ENCODE peak calls at places on chromosome 2, in six cellular contexts. Z is stimulated activated CD4-positive, alpha-beta T cell treated with anti-CD3 and anti-CD28 coated beads, TNF-alpha, amount 100 ng/mL, for 1 hour; Q is aorta; N is A549; U is neural progenitor cell; R is H54. C is an unnamed sample.

GRCh38 chr2:96899084-96899735 is 29.3 kb upstream of the SEMA4C start:
- DNase-seq in Q (peak; percentile 73), Z (no peak), R (peak; percentile 78), N (no peak), U (no peak), C (no peak)

GRCh38 chr2:25981596-25982272 is 563 bp downstream of the KIF3C start:
- DNase-seq in Z (no peak), R (no peak), U (peak; percentile 81), N (no peak), Q (no peak), C (no peak)

GRCh38 chr2:29106241-29106640 is 9.0 kb upstream of the CLIP4 start:
- DNase-seq in U (no peak), Z (no peak), N (no peak), R (no peak), Q (no peak), C (no peak)

GRCh38 chr2:60549250-60550150 is 4.0 kb downstream of the BCL11A start:
- DNase-seq in R (no peak), N (no peak), U (peak; percentile 76), Z (no peak), Q (no peak), C (no peak)

GRCh38 chr2:230985519-230986231 is 10.2 kb upstream of the SPATA3 start:
- DNase-seq in R (no peak), Z (no peak), U (no peak), Q (no peak), N (no peak), C (no peak)

GRCh38 chr2:157438907-157439791 is 4.7 kb downstream of the CYTIP start:
- DNase-seq in U (no peak), Z (no peak), N (no peak), Q (no peak), R (no peak), C (no peak)

GRCh38 chr2:230602562-230603230 is 109.9 kb upstream of the CAB39 start:
- DNase-seq in Q (no peak), Z (peak; percentile 18), R (no peak), U (no peak), N (no peak), C (no peak)

GRCh38 chr2:7753777-7754176 is 836.6 kb downstream of the RNF144A start:
- DNase-seq in Q (no peak), Z (no peak), U (no peak), R (no peak), N (no peak), C (no peak)

GRCh38 chr2:102063948-102064678 is 72.4 kb downstream of the IL1R2 start:
- DNase-seq in R (peak; percentile 80), Q (peak; percentile 95), U (peak; percentile 66), Z (peak; percentile 18), N (peak; percentile 92), C (peak; percentile 24)

GRCh38 chr2:70132244-70133126 is 45.2 kb downstream of the PCBP1 start:
- DNase-seq in Z (no peak), Q (no peak), U (no peak), R (no peak), N (peak; percentile 68), C (no peak)

GRCh38 chr2:149125031-149125725 is 86.7 kb downstream of the LYPD6B start:
- DNase-seq in Q (no peak), N (no peak), Z (no peak), R (no peak), U (peak; percentile 73), C (no peak)

GRCh38 chr2:231935207-231935524 is 9.0 kb upstream of the NPPC start:
- DNase-seq in Z (no peak), N (no peak), R (no peak), U (no peak), Q (no peak), C (no peak)

GRCh38 chr2:149387411-149387810 is 57.0 kb downstream of the LYPD6 start:
- DNase-seq in N (no peak), R (no peak), U (no peak), Q (no peak), Z (no peak), C (no peak)

GRCh38 chr2:233838726-233839446 is 15.4 kb downstream of the HJURP start:
- DNase-seq in R (no peak), U (no peak), N (no peak), Q (no peak), Z (no peak), C (no peak)

GRCh38 chr2:236136483-236136882 is 31.7 kb downstream of the GBX2 start:
- DNase-seq in R (no peak), Z (no peak), Q (no peak), N (no peak), U (no peak), C (no peak)

GRCh38 chr2:110812726-110813645 is 80.6 kb downstream of the ACOXL start:
- DNase-seq in N (no peak), U (no peak), Q (no peak), Z (no peak), R (no peak), C (no peak)

GRCh38 chr2:38462121-38462634 is 85.1 kb upstream of the ATL2 start:
- DNase-seq in Z (no peak), N (peak; percentile 63), Q (peak; percentile 56), R (peak; percentile 80), U (no peak), C (peak; percentile 48)

GRCh38 chr2:120596191-120596781 is 139.4 kb upstream of the GLI2 start:
- DNase-seq in Z (no peak), N (no peak), Q (peak; percentile 55), R (no peak), U (no peak), C (no peak)

GRCh38 chr2:240997856-240998705 is at the start of gene SNED1:
- DNase-seq in Z (no peak), U (peak; percentile 95), N (peak; percentile 79), Q (peak; percentile 95), R (peak; percentile 80), C (peak; percentile 20)

GRCh38 chr2:80476535-80477117 is 172.1 kb upstream of the LRRTM1 start:
- DNase-seq in R (no peak), Z (no peak), N (no peak), U (no peak), Q (no peak), C (no peak)

GRCh38 chr2:239040152-239040761 is 192.4 kb downstream of the TWIST2 start:
- DNase-seq in Q (no peak), N (no peak), R (no peak), Z (no peak), U (no peak), C (no peak)

GRCh38 chr2:46874236-46874929 is 41.2 kb downstream of the MCFD2 start:
- DNase-seq in N (no peak), Q (no peak), Z (no peak), R (no peak), U (no peak), C (no peak)

GRCh38 chr2:181678033-181678586 is 2.2 kb downstream of the NEUROD1 start:
- DNase-seq in U (peak; percentile 96), N (peak; percentile 69), Z (peak; percentile 22), Q (peak; percentile 77), R (no peak), C (no peak)

GRCh38 chr2:41994177-41994576 is 53.6 kb upstream of the PKDCC start:
- DNase-seq in Z (no peak), Q (no peak), N (no peak), R (no peak), U (no peak), C (no peak)

GRCh38 chr2:47907097-47907781 is 941 bp upstream of the FBXO11 start:
- DNase-seq in R (no peak), Z (peak; percentile 7), U (peak; percentile 20), N (peak; percentile 25), Q (no peak), C (no peak)

GRCh38 chr2:31414601-31415241 is at the start of gene XDH:
- DNase-seq in Z (no peak), U (no peak), R (no peak), N (peak; percentile 49), Q (no peak), C (no peak)